ENCODE peak calls at places on chromosomes 4 and X, in nine cellular contexts. One of them, this sample, is unnamed.

GRCh38 chr4:32841217-32841616 is 2121.0 kb downstream of the PCDH7 start:
- DNase-seq in tibial artery: no peak
- DNase-seq in AG09319: no peak
- DNase-seq in upper lobe of right lung: no peak
- DNase-seq in fibroblast of mammary gland: no peak
- DNase-seq in AG09309: no peak
- DNase-seq in GM13976: no peak
- DNase-seq in fibroblast of pulmonary artery: no peak
- DNase-seq in kidney epithelial cell: no peak
- DNase-seq in this sample: no peak

GRCh38 chrX:8981742-8982141 is 52.2 kb downstream of the FAM9B start:
- DNase-seq in AG09309: no peak
- DNase-seq in fibroblast of pulmonary artery: no peak
- DNase-seq in fibroblast of mammary gland: no peak
- DNase-seq in GM13976: no peak
- DNase-seq in tibial artery: no peak
- DNase-seq in kidney epithelial cell: no peak
- DNase-seq in AG09319: no peak
- DNase-seq in upper lobe of right lung: no peak
- DNase-seq in this sample: no peak

GRCh38 chr4:141913928-141914327 is 277.5 kb downstream of the IL15 start:
- DNase-seq in AG09309: no peak
- DNase-seq in kidney epithelial cell: no peak
- DNase-seq in fibroblast of mammary gland: peak
- DNase-seq in tibial artery: no peak
- DNase-seq in upper lobe of right lung: no peak
- DNase-seq in GM13976: no peak
- DNase-seq in AG09319: no peak
- DNase-seq in fibroblast of pulmonary artery: peak
- DNase-seq in this sample: no peak

GRCh38 chrX:9542765-9543119 is 77.9 kb downstream of the TBL1X start:
- DNase-seq in upper lobe of right lung: no peak
- DNase-seq in fibroblast of pulmonary artery: no peak
- DNase-seq in tibial artery: no peak
- DNase-seq in AG09309: no peak
- DNase-seq in AG09319: no peak
- DNase-seq in GM13976: no peak
- DNase-seq in fibroblast of mammary gland: no peak
- DNase-seq in kidney epithelial cell: no peak
- DNase-seq in this sample: no peak

GRCh38 chr4:54843106-54843505 is 185.3 kb downstream of the KIT start:
- DNase-seq in GM13976: no peak
- DNase-seq in AG09309: no peak
- DNase-seq in upper lobe of right lung: no peak
- DNase-seq in AG09319: no peak
- DNase-seq in tibial artery: no peak
- DNase-seq in kidney epithelial cell: no peak
- DNase-seq in fibroblast of pulmonary artery: no peak
- DNase-seq in fibroblast of mammary gland: no peak
- DNase-seq in this sample: no peak

GRCh38 chrX:135914404-135914803 is 20.9 kb downstream of the SAGE1 start:
- DNase-seq in AG09319: no peak
- DNase-seq in fibroblast of mammary gland: no peak
- DNase-seq in tibial artery: no peak
- DNase-seq in fibroblast of pulmonary artery: no peak
- DNase-seq in kidney epithelial cell: no peak
- DNase-seq in upper lobe of right lung: no peak
- DNase-seq in GM13976: no peak
- DNase-seq in AG09309: no peak
- DNase-seq in this sample: no peak

GRCh38 chrX:128891554-128891953 is 631.7 kb downstream of the SMARCA1 start:
- DNase-seq in AG09309: no peak
- DNase-seq in fibroblast of mammary gland: no peak
- DNase-seq in AG09319: no peak
- DNase-seq in upper lobe of right lung: no peak
- DNase-seq in tibial artery: no peak
- DNase-seq in GM13976: no peak
- DNase-seq in kidney epithelial cell: no peak
- DNase-seq in fibroblast of pulmonary artery: no peak
- DNase-seq in this sample: no peak

GRCh38 chr4:48483777-48484493 is 792 bp downstream of the SLC10A4 start:
- DNase-seq in GM13976: peak
- DNase-seq in tibial artery: no peak
- DNase-seq in AG09319: no peak
- DNase-seq in kidney epithelial cell: no peak
- DNase-seq in fibroblast of pulmonary artery: no peak
- DNase-seq in fibroblast of mammary gland: no peak
- DNase-seq in upper lobe of right lung: peak
- DNase-seq in AG09309: no peak
- DNase-seq in this sample: no peak

GRCh38 chr4:125085-125820 is 952 bp downstream of the ZNF718 start:
- DNase-seq in AG09319: no peak
- DNase-seq in fibroblast of pulmonary artery: peak
- DNase-seq in GM13976: peak
- DNase-seq in fibroblast of mammary gland: peak
- DNase-seq in AG09309: no peak
- DNase-seq in upper lobe of right lung: peak
- DNase-seq in kidney epithelial cell: peak
- DNase-seq in tibial artery: peak
- DNase-seq in this sample: no peak

GRCh38 chr4:7584133-7584532 is 149.4 kb upstream of the PSAPL1 start:
- DNase-seq in upper lobe of right lung: no peak
- DNase-seq in GM13976: no peak
- DNase-seq in fibroblast of mammary gland: no peak
- DNase-seq in fibroblast of pulmonary artery: no peak
- DNase-seq in kidney epithelial cell: no peak
- DNase-seq in AG09319: no peak
- DNase-seq in AG09309: no peak
- DNase-seq in tibial artery: no peak
- DNase-seq in this sample: no peak

GRCh38 chr4:7585768-7586167 is 151.0 kb upstream of the PSAPL1 start:
- DNase-seq in AG09309: no peak
- DNase-seq in kidney epithelial cell: no peak
- DNase-seq in tibial artery: no peak
- DNase-seq in upper lobe of right lung: no peak
- DNase-seq in fibroblast of mammary gland: no peak
- DNase-seq in fibroblast of pulmonary artery: no peak
- DNase-seq in GM13976: no peak
- DNase-seq in AG09319: no peak
- DNase-seq in this sample: no peak

GRCh38 chr4:7588002-7588401 is 153.3 kb upstream of the PSAPL1 start:
- DNase-seq in fibroblast of mammary gland: no peak
- DNase-seq in fibroblast of pulmonary artery: no peak
- DNase-seq in AG09309: no peak
- DNase-seq in kidney epithelial cell: no peak
- DNase-seq in upper lobe of right lung: no peak
- DNase-seq in tibial artery: no peak
- DNase-seq in AG09319: no peak
- DNase-seq in GM13976: no peak
- DNase-seq in this sample: no peak

GRCh38 chr4:7582313-7583096 is 147.8 kb upstream of the PSAPL1 start:
- DNase-seq in fibroblast of pulmonary artery: no peak
- DNase-seq in kidney epithelial cell: no peak
- DNase-seq in GM13976: no peak
- DNase-seq in tibial artery: no peak
- DNase-seq in AG09309: no peak
- DNase-seq in fibroblast of mammary gland: no peak
- DNase-seq in AG09319: no peak
- DNase-seq in upper lobe of right lung: no peak
- DNase-seq in this sample: no peak

DNA sequence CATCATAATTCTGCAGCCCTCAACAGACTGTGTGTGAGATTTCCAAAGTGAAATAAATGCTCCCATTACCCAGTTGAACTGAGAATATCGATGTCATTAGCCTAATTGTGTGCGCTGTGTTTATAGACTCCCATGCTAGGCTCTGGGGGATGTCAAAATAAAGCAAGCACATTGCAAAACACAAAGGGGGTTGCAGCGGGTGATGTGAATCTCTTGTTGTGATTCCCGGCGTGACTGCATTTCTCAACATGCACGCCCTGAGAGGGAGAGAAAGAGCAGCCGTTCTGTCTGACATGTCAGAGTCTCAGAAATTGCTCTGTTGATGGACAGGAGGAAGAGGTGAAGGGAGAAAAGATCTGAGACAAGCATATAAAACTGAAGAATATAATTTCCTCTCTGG is 150.0 kb upstream of the PSAPL1 start:
- DNase-seq in GM13976: no peak
- DNase-seq in kidney epithelial cell: no peak
- DNase-seq in upper lobe of right lung: no peak
- DNase-seq in fibroblast of mammary gland: no peak
- DNase-seq in fibroblast of pulmonary artery: no peak
- DNase-seq in AG09319: no peak
- DNase-seq in tibial artery: no peak
- DNase-seq in AG09309: no peak
- DNase-seq in this sample: no peak
- TF ChIP-seq CTCF in GM13976: no peak
- TF ChIP-seq CTCF in kidney epithelial cell: no peak
- TF ChIP-seq CTCF in upper lobe of right lung: no peak
- TF ChIP-seq CTCF in fibroblast of mammary gland: no peak
- TF ChIP-seq CTCF in fibroblast of pulmonary artery: no peak
- TF ChIP-seq CTCF in AG09319: no peak
- TF ChIP-seq CTCF in tibial artery: no peak
- TF ChIP-seq CTCF in AG09309: no peak
- TF ChIP-seq CTCF in this sample: no peak

GRCh38 chr4:26321326-26322276 is 787 bp downstream of the RBPJ start:
- DNase-seq in upper lobe of right lung: peak
- DNase-seq in AG09319: no peak
- DNase-seq in fibroblast of pulmonary artery: peak
- DNase-seq in GM13976: no peak
- DNase-seq in tibial artery: peak
- DNase-seq in AG09309: no peak
- DNase-seq in kidney epithelial cell: no peak
- DNase-seq in fibroblast of mammary gland: no peak
- DNase-seq in this sample: no peak

GRCh38 chr4:26326791-26327190 is 6.0 kb downstream of the RBPJ start:
- DNase-seq in AG09319: peak
- DNase-seq in GM13976: no peak
- DNase-seq in tibial artery: no peak
- DNase-seq in fibroblast of pulmonary artery: peak
- DNase-seq in AG09309: peak
- DNase-seq in kidney epithelial cell: peak
- DNase-seq in fibroblast of mammary gland: peak
- DNase-seq in upper lobe of right lung: no peak
- DNase-seq in this sample: no peak

GRCh38 chr4:26325191-26325590 is 4.4 kb downstream of the RBPJ start:
- DNase-seq in AG09319: no peak
- DNase-seq in upper lobe of right lung: no peak
- DNase-seq in GM13976: no peak
- DNase-seq in fibroblast of mammary gland: peak
- DNase-seq in tibial artery: no peak
- DNase-seq in AG09309: no peak
- DNase-seq in fibroblast of pulmonary artery: peak
- DNase-seq in kidney epithelial cell: no peak
- DNase-seq in this sample: no peak

GRCh38 chr4:26322349-26322748 is 1.5 kb downstream of the RBPJ start:
- DNase-seq in GM13976: no peak
- DNase-seq in AG09319: no peak
- DNase-seq in kidney epithelial cell: no peak
- DNase-seq in fibroblast of mammary gland: no peak
- DNase-seq in AG09309: no peak
- DNase-seq in fibroblast of pulmonary artery: no peak
- DNase-seq in tibial artery: no peak
- DNase-seq in upper lobe of right lung: no peak
- DNase-seq in this sample: no peak

DNA sequence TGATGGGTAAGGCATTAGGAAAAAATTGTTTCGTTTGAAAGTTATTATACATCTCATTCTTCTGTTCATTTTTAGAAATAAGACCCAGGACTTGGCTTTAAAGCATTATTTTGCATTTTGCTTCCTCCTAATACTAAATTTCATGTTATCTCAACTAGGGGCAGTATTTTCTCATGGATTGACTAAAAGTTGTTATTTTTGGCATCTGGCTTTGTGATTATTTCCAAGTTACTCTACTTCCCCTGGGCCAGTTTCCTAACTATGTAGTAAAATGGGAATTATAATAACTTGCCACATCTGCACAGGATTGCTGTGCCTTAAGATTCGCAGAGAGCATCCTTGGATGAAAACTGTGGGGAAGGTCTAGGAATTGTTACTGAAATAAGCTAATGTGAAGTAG is 3.0 kb downstream of the RBPJ start:
- DNase-seq in kidney epithelial cell: no peak
- DNase-seq in AG09309: peak
- DNase-seq in tibial artery: no peak
- DNase-seq in fibroblast of pulmonary artery: peak
- DNase-seq in upper lobe of right lung: no peak
- DNase-seq in GM13976: no peak
- DNase-seq in AG09319: no peak
- DNase-seq in fibroblast of mammary gland: peak
- DNase-seq in this sample: no peak
- TF ChIP-seq CTCF in kidney epithelial cell: peak
- TF ChIP-seq CTCF in AG09309: peak
- TF ChIP-seq CTCF in tibial artery: peak
- TF ChIP-seq CTCF in fibroblast of pulmonary artery: peak
- TF ChIP-seq CTCF in upper lobe of right lung: peak
- TF ChIP-seq CTCF in GM13976: no peak
- TF ChIP-seq CTCF in AG09319: peak
- TF ChIP-seq CTCF in fibroblast of mammary gland: peak
- TF ChIP-seq CTCF in this sample: no peak

GRCh38 chr4:64911846-64912245 is 502.6 kb upstream of the TECRL start:
- DNase-seq in tibial artery: no peak
- DNase-seq in upper lobe of right lung: no peak
- DNase-seq in fibroblast of pulmonary artery: no peak
- DNase-seq in fibroblast of mammary gland: no peak
- DNase-seq in kidney epithelial cell: no peak
- DNase-seq in AG09319: no peak
- DNase-seq in GM13976: no peak
- DNase-seq in AG09309: no peak
- DNase-seq in this sample: no peak
- TF ChIP-seq CTCF in tibial artery: no peak
- TF ChIP-seq CTCF in upper lobe of right lung: no peak
- TF ChIP-seq CTCF in fibroblast of pulmonary artery: no peak
- TF ChIP-seq CTCF in fibroblast of mammary gland: no peak
- TF ChIP-seq CTCF in kidney epithelial cell: no peak
- TF ChIP-seq CTCF in AG09319: no peak
- TF ChIP-seq CTCF in GM13976: no peak
- TF ChIP-seq CTCF in AG09309: no peak
- TF ChIP-seq CTCF in this sample: no peak

GRCh38 chr4:152401424-152401823 is 134.5 kb downstream of the FBXW7 start:
- DNase-seq in AG09319: no peak
- DNase-seq in upper lobe of right lung: no peak
- DNase-seq in GM13976: no peak
- DNase-seq in tibial artery: no peak
- DNase-seq in kidney epithelial cell: no peak
- DNase-seq in fibroblast of pulmonary artery: no peak
- DNase-seq in AG09309: no peak
- DNase-seq in fibroblast of mammary gland: no peak
- DNase-seq in this sample: no peak

GRCh38 chr4:152398060-152398459 is 137.8 kb downstream of the FBXW7 start:
- DNase-seq in kidney epithelial cell: no peak
- DNase-seq in fibroblast of mammary gland: peak
- DNase-seq in upper lobe of right lung: no peak
- DNase-seq in tibial artery: no peak
- DNase-seq in AG09309: no peak
- DNase-seq in fibroblast of pulmonary artery: peak
- DNase-seq in AG09319: no peak
- DNase-seq in GM13976: no peak
- DNase-seq in this sample: no peak

GRCh38 chr4:152394786-152395185 is 141.1 kb downstream of the FBXW7 start:
- DNase-seq in AG09319: no peak
- DNase-seq in upper lobe of right lung: no peak
- DNase-seq in fibroblast of pulmonary artery: no peak
- DNase-seq in tibial artery: no peak
- DNase-seq in fibroblast of mammary gland: no peak
- DNase-seq in GM13976: no peak
- DNase-seq in AG09309: no peak
- DNase-seq in kidney epithelial cell: no peak
- DNase-seq in this sample: no peak

GRCh38 chr4:152399246-152399645 is 136.6 kb downstream of the FBXW7 start:
- DNase-seq in upper lobe of right lung: no peak
- DNase-seq in fibroblast of mammary gland: no peak
- DNase-seq in fibroblast of pulmonary artery: no peak
- DNase-seq in GM13976: peak
- DNase-seq in kidney epithelial cell: no peak
- DNase-seq in AG09309: no peak
- DNase-seq in tibial artery: no peak
- DNase-seq in AG09319: no peak
- DNase-seq in this sample: peak
- TF ChIP-seq CTCF in upper lobe of right lung: no peak
- TF ChIP-seq CTCF in fibroblast of mammary gland: no peak
- TF ChIP-seq CTCF in fibroblast of pulmonary artery: no peak
- TF ChIP-seq CTCF in GM13976: no peak
- TF ChIP-seq CTCF in kidney epithelial cell: no peak
- TF ChIP-seq CTCF in AG09309: no peak
- TF ChIP-seq CTCF in tibial artery: no peak
- TF ChIP-seq CTCF in AG09319: no peak
- TF ChIP-seq CTCF in this sample: no peak

This sample was measured in GM13977.